ENCODE peak calls at places on chromosomes 1 and 21, in eight cellular contexts. Z, P, E, O, R, S, C and G are unnamed samples.

GRCh38 chr1:203906932-203907331 is 45.5 kb downstream of the SNRPE start:
- DNase-seq in Z (no peak), P (no peak), E (peak; percentile 95), O (no peak), R (no peak), S (peak; percentile 67), C (peak; percentile 86), G (peak; percentile 81)

GRCh38 chr1:175887981-175888428 is 144.6 kb upstream of the TNR start:
- DNase-seq in Z (peak; percentile 83), P (peak; percentile 81), E (peak; percentile 45), O (peak; percentile 86), R (peak; percentile 63), S (no peak), C (peak; percentile 72), G (peak; percentile 36)

GRCh38 chr1:160206421-160207117 is 1.4 kb downstream of the PEA15 start:
- DNase-seq in Z (no peak), P (no peak), E (peak; percentile 93), O (no peak), R (no peak), S (peak; percentile 59), C (peak; percentile 93), G (peak; percentile 64)

GRCh38 chr1:26161408-26162219 is 2.7 kb downstream of the FAM110D start:
- DNase-seq in Z (peak; percentile 71), P (peak; percentile 65), E (peak; percentile 58), O (peak; percentile 40), R (peak; percentile 23), S (no peak), C (peak; percentile 76), G (no peak)

GRCh38 chr1:112718691-112719418 is 3.7 kb upstream of the PPM1J start:
- DNase-seq in Z (peak; percentile 83), P (no peak), E (peak; percentile 74), O (peak; percentile 79), R (peak; percentile 73), S (no peak), C (peak; percentile 91), G (no peak)

GRCh38 chr1:35851175-35851869 is 31.7 kb upstream of the AGO1 start:
- DNase-seq in Z (no peak), P (no peak), E (no peak), O (peak; percentile 53), R (no peak), S (peak; percentile 32), C (peak; percentile 87), G (peak; percentile 45)

GRCh38 chr1:213568929-213569815 is 418.6 kb upstream of the PROX1 start:
- DNase-seq in Z (no peak), P (no peak), E (no peak), O (no peak), R (peak; percentile 5), S (no peak), C (no peak), G (no peak)

GRCh38 chr1:205917466-205918248 is 25.6 kb downstream of the SLC26A9 start:
- DNase-seq in Z (no peak), P (no peak), E (no peak), O (no peak), R (no peak), S (no peak), C (no peak), G (no peak)

GRCh38 chr1:59044535-59045121 is 252.3 kb upstream of the FGGY start:
- DNase-seq in Z (no peak), P (no peak), E (peak; percentile 43), O (no peak), R (peak; percentile 59), S (no peak), C (no peak), G (no peak)

GRCh38 chr1:53572802-53573148 is 113.6 kb downstream of the DMRTB1 start:
- DNase-seq in Z (no peak), P (no peak), E (no peak), O (no peak), R (no peak), S (no peak), C (no peak), G (no peak)

GRCh38 chr21:20875741-20876140 is 122.5 kb upstream of the NCAM2 start:
- DNase-seq in Z (no peak), P (no peak), E (no peak), O (peak; percentile 13), R (no peak), S (no peak), C (peak; percentile 3), G (no peak)